ENCODE peak calls at places on chromosomes 16 and 17, in seven cellular contexts. S is A549, A is stomach, V is tibial nerve, O is upper lobe of left lung, M is transverse colon, F is sigmoid colon. L is an unnamed sample.

GRCh38 chr17:5422505-5422904 is 2.5 kb downstream of the RPAIN start:
- DNase-seq in S (peak; percentile 58), A (no peak), V (no peak), O (no peak), M (no peak), F (no peak), L (no peak)

GRCh38 chr17:73281926-73282325 is 20.2 kb upstream of the CPSF4L start:
- DNase-seq in S (no peak), A (no peak), V (no peak), O (no peak), M (no peak), F (no peak), L (no peak)

GRCh38 chr17:41420134-41420533 is 4.3 kb downstream of the KRT37 start:
- DNase-seq in S (no peak), A (no peak), V (no peak), O (no peak), M (no peak), F (no peak), L (no peak)

GRCh38 chr17:45371414-45372324 is 54.8 kb upstream of the MAP3K14 start:
- DNase-seq in S (peak; percentile 98), A (peak; percentile 84), V (peak; percentile 49), O (peak; percentile 90), M (peak; percentile 82), F (peak; percentile 90), L (peak; percentile 89)

GRCh38 chr17:65385726-65386125 is 175.7 kb downstream of the AXIN2 start:
- DNase-seq in S (no peak), A (no peak), V (no peak), O (no peak), M (no peak), F (no peak), L (no peak)

GRCh38 chr16:1309888-1310831 is 724 bp downstream of the UBE2I start:
- DNase-seq in S (no peak), A (peak; percentile 50), V (peak; percentile 45), O (peak; percentile 77), M (peak; percentile 65), F (peak; percentile 89), L (no peak)

GRCh38 chr16:87931504-87931903 is 4.8 kb downstream of the CA5A start:
- DNase-seq in S (no peak), A (no peak), V (no peak), O (no peak), M (no peak), F (no peak), L (no peak)

GRCh38 chr16:85637808-85638186 is 24.7 kb downstream of the GSE1 start:
- DNase-seq in S (no peak), A (peak; percentile 79), V (no peak), O (peak; percentile 85), M (no peak), F (no peak), L (no peak)

GRCh38 chr17:37187262-37187661 is 188.5 kb upstream of the C17orf78 start:
- DNase-seq in S (no peak), A (no peak), V (no peak), O (no peak), M (no peak), F (no peak), L (no peak)

GRCh38 chr17:61002316-61002736 is 324.7 kb downstream of the BCAS3 start:
- DNase-seq in S (peak; percentile 63), A (no peak), V (no peak), O (no peak), M (no peak), F (no peak), L (no peak)

GRCh38 chr16:82136956-82137818 is 32.8 kb downstream of the MPHOSPH6 start:
- DNase-seq in S (no peak), A (no peak), V (no peak), O (no peak), M (no peak), F (no peak), L (no peak)

GRCh38 chr17:65564793-65565192 is 3.3 kb upstream of the AXIN2 start:
- DNase-seq in S (no peak), A (peak; percentile 55), V (no peak), O (peak; percentile 32), M (no peak), F (peak; percentile 84), L (no peak)

GRCh38 chr16:20853981-20854620 is 46.1 kb downstream of the DCUN1D3 start:
- DNase-seq in S (no peak), A (no peak), V (no peak), O (no peak), M (no peak), F (no peak), L (no peak)

GRCh38 chr16:50316102-50316847 is 49.9 kb downstream of the ADCY7 start:
- DNase-seq in S (no peak), A (no peak), V (no peak), O (no peak), M (no peak), F (no peak), L (no peak)

GRCh38 chr17:30831663-30832437 is at the start of gene ATAD5:
- DNase-seq in S (peak; percentile 95), A (peak; percentile 93), V (peak; percentile 91), O (peak; percentile 94), M (peak; percentile 93), F (peak; percentile 95), L (peak; percentile 92)

GRCh38 chr17:76529224-76529642 is 8.3 kb downstream of the CYGB start:
- DNase-seq in S (no peak), A (peak; percentile 48), V (peak; percentile 87), O (peak; percentile 74), M (peak; percentile 66), F (peak; percentile 96), L (peak; percentile 92)

GRCh38 chr17:51255673-51256072 is 4.2 kb downstream of the MBTD1 start:
- DNase-seq in S (no peak), A (no peak), V (no peak), O (no peak), M (no peak), F (no peak), L (no peak)

GRCh38 chr16:88853336-88853941 is 3.3 kb downstream of the GALNS start:
- DNase-seq in S (no peak), A (no peak), V (no peak), O (peak; percentile 57), M (peak; percentile 19), F (no peak), L (no peak)

GRCh38 chr17:74738051-74738996 is 1.3 kb downstream of the RAB37 start:
- DNase-seq in S (peak; percentile 81), A (peak; percentile 65), V (no peak), O (peak; percentile 55), M (peak; percentile 76), F (no peak), L (no peak)

GRCh38 chr17:66737524-66737923 is 97.4 kb upstream of the CACNG5 start:
- DNase-seq in S (no peak), A (no peak), V (no peak), O (no peak), M (no peak), F (peak; percentile 69), L (peak; percentile 53)

GRCh38 chr17:27430882-27431491 is 25.3 kb upstream of the KSR1 start:
- DNase-seq in S (peak; percentile 67), A (peak; percentile 31), V (no peak), O (no peak), M (peak; percentile 28), F (peak; percentile 74), L (no peak)

GRCh38 chr17:2782030-2782429 is 14.2 kb upstream of the RAP1GAP2 start:
- DNase-seq in S (peak; percentile 41), A (no peak), V (no peak), O (no peak), M (no peak), F (no peak), L (no peak)

GRCh38 chr17:18963126-18964017 is 11.4 kb downstream of the SLC5A10 start:
- DNase-seq in S (no peak), A (no peak), V (no peak), O (no peak), M (peak; percentile 52), F (no peak), L (no peak)

DNA sequence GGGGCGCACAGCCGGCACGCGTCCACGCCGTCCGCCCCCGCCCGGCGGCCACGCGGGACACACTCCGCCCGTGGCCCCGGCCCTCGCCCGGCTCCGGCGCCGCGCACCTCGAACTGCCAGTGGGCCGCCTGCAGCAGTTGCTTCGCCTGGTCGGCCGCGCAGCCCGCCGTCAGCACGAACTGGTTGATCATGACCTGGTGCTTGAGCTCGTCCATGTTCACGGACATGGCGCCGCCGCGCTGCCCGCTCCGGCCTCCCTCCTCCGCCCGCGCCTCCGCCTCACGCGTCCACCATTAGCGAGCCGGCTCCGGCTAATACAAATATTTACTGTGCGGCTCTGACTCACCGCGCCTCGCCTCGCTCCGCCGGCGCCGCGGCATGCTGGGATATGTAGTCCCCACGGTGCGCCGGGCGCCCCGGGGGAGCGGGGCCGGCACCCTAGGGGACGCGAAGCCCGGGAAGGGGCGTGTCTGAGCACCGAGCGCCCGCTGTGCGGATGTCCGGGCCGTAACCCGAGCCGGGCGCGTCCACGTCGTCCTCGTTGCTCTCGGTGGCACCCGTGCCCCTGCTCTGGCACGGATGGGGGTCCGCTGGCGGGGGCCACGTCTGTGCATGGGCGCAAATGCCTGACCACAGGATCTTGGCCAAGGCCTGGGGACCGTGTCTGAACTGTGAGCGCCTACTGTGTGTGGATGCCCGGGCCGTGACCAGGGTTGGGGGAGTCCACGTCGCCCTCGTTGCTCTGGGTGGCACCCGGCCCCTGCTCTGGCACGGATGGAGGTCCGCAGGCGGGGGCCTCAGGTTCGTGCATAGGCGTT is at the start of gene UBALD1:
- DNase-seq in S (peak; percentile 93), A (peak; percentile 94), V (peak; percentile 75), O (peak; percentile 94), M (peak; percentile 91), F (peak; percentile 94), L (peak; percentile 94)
- TF ChIP-seq EP300 in S (no peak), A (no peak), V (peak; percentile 98), O (no peak), M (no peak), F (no peak), L (no peak)

GRCh38 chr16:57444711-57445110 is 2.5 kb downstream of the CIAPIN1 start:
- DNase-seq in S (no peak), A (no peak), V (no peak), O (no peak), M (no peak), F (no peak), L (no peak)

GRCh38 chr16:57446530-57447141 is 549 bp downstream of the CIAPIN1 start:
- DNase-seq in S (peak; percentile 29), A (peak; percentile 34), V (peak; percentile 17), O (peak; percentile 47), M (peak; percentile 31), F (peak; percentile 74), L (peak; percentile 83)

GRCh38 chr16:57445510-57445909 is 1.7 kb downstream of the CIAPIN1 start:
- DNase-seq in S (no peak), A (no peak), V (no peak), O (no peak), M (no peak), F (no peak), L (no peak)

GRCh38 chr16:57452021-57452420 is 4.7 kb downstream of the COQ9 start:
- DNase-seq in S (no peak), A (no peak), V (no peak), O (no peak), M (no peak), F (no peak), L (no peak)

GRCh38 chr16:57447142-57447962 is at the start of the genes CIAPIN1 and COQ9:
- DNase-seq in S (peak; percentile 93), A (peak; percentile 97), V (peak; percentile 87), O (peak; percentile 96), M (peak; percentile 96), F (peak; percentile 98), L (peak; percentile 96)
- TF ChIP-seq POLR2A in S (peak; percentile 83), A (no peak), V (peak; percentile 61), O (peak; percentile 78), M (peak; percentile 96), F (peak; percentile 89), L (peak; percentile 87)

GRCh38 chr17:80123791-80124190 is 22.4 kb downstream of the GAA start:
- DNase-seq in S (no peak), A (peak; percentile 25), V (no peak), O (no peak), M (no peak), F (peak; percentile 68), L (no peak)
- H3K9me3 ChIP-seq in S (no peaks in the 10 kb centered on the region), A (no peaks in the 10 kb centered on the region), V (no peaks in the 10 kb centered on the region), O (no peaks in the 10 kb centered on the region), M (no peaks in the 10 kb centered on the region), F (no peaks in the 10 kb centered on the region), L (no peaks in the 10 kb centered on the region)

GRCh38 chr16:27508476-27508875 is 41.2 kb downstream of the GTF3C1 start:
- DNase-seq in S (no peak), A (no peak), V (no peak), O (no peak), M (no peak), F (no peak), L (no peak)
- TF ChIP-seq EP300 in S (no peak), A (no peak), V (no peak), O (no peak), M (no peak), F (no peak), L (no peak)